ENCODE peak calls at places on chromosomes 16 and 17, in five cellular contexts. One of them, this sample, is unnamed.

GRCh38 chr17:9924735-9925191 is 19.7 kb upstream of the RCVRN start:
- DNase-seq in left ventricle myocardium inferior: peak; percentile 14
- DNase-seq in CD8-positive, alpha-beta T cell: no peak
- DNase-seq in pancreas: no peak
- DNase-seq in RWPE2: no peak
- DNase-seq in this sample: no peak

GRCh38 chr16:28126684-28127620 is 63.4 kb upstream of the GSG1L start:
- DNase-seq in left ventricle myocardium inferior: no peak
- DNase-seq in CD8-positive, alpha-beta T cell: no peak
- DNase-seq in pancreas: no peak
- DNase-seq in RWPE2: no peak
- DNase-seq in this sample: no peak

GRCh38 chr16:24580665-24581064 is 41.3 kb downstream of the RBBP6 start:
- DNase-seq in left ventricle myocardium inferior: no peak
- DNase-seq in CD8-positive, alpha-beta T cell: no peak
- DNase-seq in pancreas: no peak
- DNase-seq in RWPE2: no peak
- DNase-seq in this sample: no peak

GRCh38 chr16:10922328-10923145 is 19.7 kb downstream of the DEXI start:
- DNase-seq in left ventricle myocardium inferior: peak; percentile 86
- DNase-seq in CD8-positive, alpha-beta T cell: no peak
- DNase-seq in pancreas: no peak
- DNase-seq in RWPE2: no peak
- DNase-seq in this sample: peak; percentile 88

GRCh38 chr16:89049484-89050118 is 44.1 kb upstream of the ACSF3 start:
- DNase-seq in left ventricle myocardium inferior: peak; percentile 12
- DNase-seq in CD8-positive, alpha-beta T cell: no peak
- DNase-seq in pancreas: peak; percentile 56
- DNase-seq in RWPE2: no peak
- DNase-seq in this sample: no peak

GRCh38 chr17:75625813-75626486 is 7.3 kb upstream of the SMIM5 start:
- DNase-seq in left ventricle myocardium inferior: no peak
- DNase-seq in CD8-positive, alpha-beta T cell: no peak
- DNase-seq in pancreas: peak; percentile 63
- DNase-seq in RWPE2: no peak
- DNase-seq in this sample: no peak

GRCh38 chr16:85778873-85779272 is 20.5 kb downstream of the EMC8 start:
- DNase-seq in left ventricle myocardium inferior: no peak
- DNase-seq in CD8-positive, alpha-beta T cell: no peak
- DNase-seq in pancreas: no peak
- DNase-seq in RWPE2: no peak
- DNase-seq in this sample: no peak

GRCh38 chr17:68771867-68772515 is 170.8 kb upstream of the FAM20A start:
- DNase-seq in left ventricle myocardium inferior: no peak
- DNase-seq in CD8-positive, alpha-beta T cell: no peak
- DNase-seq in pancreas: no peak
- DNase-seq in RWPE2: no peak
- DNase-seq in this sample: no peak

GRCh38 chr17:19424934-19425868 is 14.2 kb downstream of the RNF112 start:
- DNase-seq in left ventricle myocardium inferior: no peak
- DNase-seq in CD8-positive, alpha-beta T cell: no peak
- DNase-seq in pancreas: no peak
- DNase-seq in RWPE2: no peak
- DNase-seq in this sample: no peak

GRCh38 chr17:72711531-72712310 is 380.8 kb downstream of the SLC39A11 start:
- DNase-seq in left ventricle myocardium inferior: no peak
- DNase-seq in CD8-positive, alpha-beta T cell: no peak
- DNase-seq in pancreas: no peak
- DNase-seq in RWPE2: no peak
- DNase-seq in this sample: no peak

GRCh38 chr16:21223787-21224186 is 9.7 kb upstream of the ANKS4B start:
- DNase-seq in left ventricle myocardium inferior: no peak
- DNase-seq in CD8-positive, alpha-beta T cell: no peak
- DNase-seq in pancreas: no peak
- DNase-seq in RWPE2: no peak
- DNase-seq in this sample: no peak

GRCh38 chr16:963913-964695 is 6.7 kb downstream of the LMF1 start:
- DNase-seq in left ventricle myocardium inferior: no peak
- DNase-seq in CD8-positive, alpha-beta T cell: no peak
- DNase-seq in pancreas: no peak
- DNase-seq in RWPE2: no peak
- DNase-seq in this sample: no peak

GRCh38 chr17:45908935-45909334 is 14.6 kb downstream of the MAPT start:
- DNase-seq in left ventricle myocardium inferior: no peak
- DNase-seq in CD8-positive, alpha-beta T cell: no peak
- DNase-seq in pancreas: no peak
- DNase-seq in RWPE2: no peak
- DNase-seq in this sample: peak; percentile 53

GRCh38 chr17:80063815-80064585 is 27.6 kb downstream of the CCDC40 start:
- DNase-seq in left ventricle myocardium inferior: no peak
- DNase-seq in CD8-positive, alpha-beta T cell: no peak
- DNase-seq in pancreas: peak; percentile 66
- DNase-seq in RWPE2: no peak
- DNase-seq in this sample: peak; percentile 91

GRCh38 chr16:3115561-3115960 is 3.2 kb downstream of the ZNF205 start:
- DNase-seq in left ventricle myocardium inferior: no peak
- DNase-seq in CD8-positive, alpha-beta T cell: no peak
- DNase-seq in pancreas: no peak
- DNase-seq in RWPE2: no peak
- DNase-seq in this sample: no peak

GRCh38 chr17:14737984-14738651 is 437.2 kb downstream of the HS3ST3B1 start:
- DNase-seq in left ventricle myocardium inferior: peak; percentile 24
- DNase-seq in CD8-positive, alpha-beta T cell: no peak
- DNase-seq in pancreas: peak; percentile 44
- DNase-seq in RWPE2: peak; percentile 97
- DNase-seq in this sample: peak; percentile 65

GRCh38 chr16:3961449-3961849 is 80.9 kb upstream of the CREBBP start:
- DNase-seq in left ventricle myocardium inferior: no peak
- DNase-seq in CD8-positive, alpha-beta T cell: no peak
- DNase-seq in pancreas: no peak
- DNase-seq in RWPE2: no peak
- DNase-seq in this sample: no peak

GRCh38 chr16:72124761-72125634 is 31.4 kb downstream of the DHX38 start:
- DNase-seq in left ventricle myocardium inferior: peak; percentile 66
- DNase-seq in CD8-positive, alpha-beta T cell: peak; percentile 28
- DNase-seq in pancreas: peak; percentile 83
- DNase-seq in RWPE2: no peak
- DNase-seq in this sample: peak; percentile 24

GRCh38 chr17:45234641-45235040 is 13.0 kb downstream of the FMNL1 start:
- DNase-seq in left ventricle myocardium inferior: no peak
- DNase-seq in CD8-positive, alpha-beta T cell: no peak
- DNase-seq in pancreas: no peak
- DNase-seq in RWPE2: peak; percentile 52
- DNase-seq in this sample: no peak

GRCh38 chr17:68458260-68459029 is 1.1 kb upstream of the WIPI1 start:
- DNase-seq in left ventricle myocardium inferior: no peak
- DNase-seq in CD8-positive, alpha-beta T cell: no peak
- DNase-seq in pancreas: no peak
- DNase-seq in RWPE2: no peak
- DNase-seq in this sample: no peak

GRCh38 chr16:426115-426905 is 861 bp downstream of the RAB11FIP3 start:
- DNase-seq in left ventricle myocardium inferior: no peak
- DNase-seq in CD8-positive, alpha-beta T cell: no peak
- DNase-seq in pancreas: peak; percentile 95
- DNase-seq in RWPE2: no peak
- DNase-seq in this sample: no peak

GRCh38 chr16:15521758-15522509 is 87.5 kb downstream of the BMERB1 start:
- DNase-seq in left ventricle myocardium inferior: peak; percentile 20
- DNase-seq in CD8-positive, alpha-beta T cell: no peak
- DNase-seq in pancreas: no peak
- DNase-seq in RWPE2: no peak
- DNase-seq in this sample: no peak

GRCh38 chr16:74760007-74760767 is 14.4 kb downstream of the FA2H start:
- DNase-seq in left ventricle myocardium inferior: no peak
- DNase-seq in CD8-positive, alpha-beta T cell: no peak
- DNase-seq in pancreas: no peak
- DNase-seq in RWPE2: no peak
- DNase-seq in this sample: no peak

GRCh38 chr16:74724820-74725549 is 24.3 kb upstream of the MLKL start:
- DNase-seq in left ventricle myocardium inferior: no peak
- DNase-seq in CD8-positive, alpha-beta T cell: no peak
- DNase-seq in pancreas: no peak
- DNase-seq in RWPE2: no peak
- DNase-seq in this sample: no peak

GRCh38 chr16:27311449-27311831 is 2.3 kb upstream of the IL4R start:
- DNase-seq in left ventricle myocardium inferior: no peak
- DNase-seq in CD8-positive, alpha-beta T cell: no peak
- DNase-seq in pancreas: no peak
- DNase-seq in RWPE2: no peak
- DNase-seq in this sample: no peak

GRCh38 chr17:66008680-66009079 is 183.3 kb downstream of the CEP112 start:
- DNase-seq in left ventricle myocardium inferior: no peak
- DNase-seq in CD8-positive, alpha-beta T cell: no peak
- DNase-seq in pancreas: no peak
- DNase-seq in RWPE2: no peak
- DNase-seq in this sample: no peak

GRCh38 chr17:40534431-40535189 is 30.7 kb downstream of the CCR7 start:
- DNase-seq in left ventricle myocardium inferior: no peak
- DNase-seq in CD8-positive, alpha-beta T cell: no peak
- DNase-seq in pancreas: no peak
- DNase-seq in RWPE2: no peak
- DNase-seq in this sample: no peak

GRCh38 chr16:3945751-3946603 is 65.5 kb upstream of the CREBBP start:
- DNase-seq in left ventricle myocardium inferior: no peak
- DNase-seq in CD8-positive, alpha-beta T cell: no peak
- DNase-seq in pancreas: no peak
- DNase-seq in RWPE2: peak; percentile 75
- DNase-seq in this sample: no peak

GRCh38 chr17:62781356-62781755 is 26.8 kb downstream of the MARCHF10 start:
- DNase-seq in left ventricle myocardium inferior: no peak
- DNase-seq in CD8-positive, alpha-beta T cell: no peak
- DNase-seq in pancreas: no peak
- DNase-seq in RWPE2: no peak
- DNase-seq in this sample: no peak

GRCh38 chr17:71149607-71150006 is 971.2 kb upstream of the SOX9 start:
- DNase-seq in left ventricle myocardium inferior: no peak
- DNase-seq in CD8-positive, alpha-beta T cell: no peak
- DNase-seq in pancreas: no peak
- DNase-seq in RWPE2: no peak
- DNase-seq in this sample: no peak

GRCh38 chr17:71142333-71142732 is 973.0 kb downstream of the KCNJ2 start:
- DNase-seq in left ventricle myocardium inferior: no peak
- DNase-seq in CD8-positive, alpha-beta T cell: no peak
- DNase-seq in pancreas: no peak
- DNase-seq in RWPE2: no peak
- DNase-seq in this sample: no peak

GRCh38 chr17:71147906-71148305 is 972.9 kb upstream of the SOX9 start:
- DNase-seq in left ventricle myocardium inferior: no peak
- DNase-seq in CD8-positive, alpha-beta T cell: no peak
- DNase-seq in pancreas: no peak
- DNase-seq in RWPE2: no peak
- DNase-seq in this sample: no peak

GRCh38 chr17:71145486-71145885 is 975.3 kb upstream of the SOX9 start:
- DNase-seq in left ventricle myocardium inferior: no peak
- DNase-seq in CD8-positive, alpha-beta T cell: no peak
- DNase-seq in pancreas: no peak
- DNase-seq in RWPE2: no peak
- DNase-seq in this sample: no peak
- H3K27ac ChIP-seq in left ventricle myocardium inferior: no peak overlapping the region
- H3K27ac ChIP-seq in CD8-positive, alpha-beta T cell: no peak overlapping the region
- H3K27ac ChIP-seq in pancreas: no peak overlapping the region
- H3K27ac ChIP-seq in RWPE2: no peak overlapping the region
- H3K27ac ChIP-seq in this sample: no peak overlapping the region

DNA sequence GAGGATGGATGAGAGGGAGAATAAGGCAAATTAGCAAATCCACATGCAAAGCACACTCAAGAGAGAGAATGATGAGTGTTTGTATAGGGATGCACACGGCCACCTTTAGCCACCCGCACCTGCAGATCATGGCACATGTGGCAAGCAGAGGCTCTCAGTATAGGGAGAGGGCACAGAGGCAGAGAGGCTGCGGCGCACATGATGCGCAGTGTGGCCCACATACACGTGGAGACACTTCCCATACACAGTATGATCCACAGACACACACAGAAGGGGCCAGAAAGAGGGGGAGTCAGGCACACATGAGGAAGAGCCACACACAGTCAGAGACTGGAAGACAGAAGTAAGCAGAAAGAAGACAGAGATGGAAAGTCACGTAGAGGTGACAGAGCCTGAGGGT is 6.5 kb upstream of the CHD3 start:
- DNase-seq in left ventricle myocardium inferior: no peak
- DNase-seq in CD8-positive, alpha-beta T cell: no peak
- DNase-seq in pancreas: no peak
- DNase-seq in RWPE2: no peak
- DNase-seq in this sample: no peak
- H3K4me1 ChIP-seq in left ventricle myocardium inferior: peaks cover 40% of the 10 kb centered on the region
- H3K4me1 ChIP-seq in CD8-positive, alpha-beta T cell: peaks cover 45% of the 10 kb centered on the region
- H3K4me1 ChIP-seq in pancreas: peaks cover 5% of the 10 kb centered on the region
- H3K4me1 ChIP-seq in RWPE2: peaks cover 10% of the 10 kb centered on the region
- H3K4me1 ChIP-seq in this sample: peaks cover 17% of the 10 kb centered on the region

GRCh38 chr17:48755346-48755745 is 26.8 kb upstream of the HOXB13 start:
- DNase-seq in left ventricle myocardium inferior: no peak
- DNase-seq in CD8-positive, alpha-beta T cell: no peak
- DNase-seq in pancreas: no peak
- DNase-seq in RWPE2: no peak
- DNase-seq in this sample: no peak
- TF ChIP-seq CTCF in left ventricle myocardium inferior: no peak
- TF ChIP-seq CTCF in CD8-positive, alpha-beta T cell: no peak
- TF ChIP-seq CTCF in pancreas: no peak
- TF ChIP-seq CTCF in RWPE2: no peak
- TF ChIP-seq CTCF in this sample: no peak

GRCh38 chr16:12317121-12317810 is 340.7 kb downstream of the SNX29 start:
- DNase-seq in left ventricle myocardium inferior: no peak
- DNase-seq in CD8-positive, alpha-beta T cell: no peak
- DNase-seq in pancreas: no peak
- DNase-seq in RWPE2: no peak
- DNase-seq in this sample: no peak
- H3K27ac ChIP-seq in left ventricle myocardium inferior: no peak overlapping the region
- H3K27ac ChIP-seq in CD8-positive, alpha-beta T cell: no peak overlapping the region
- H3K27ac ChIP-seq in pancreas: no peak overlapping the region
- H3K27ac ChIP-seq in RWPE2: peak overlapping the region; percentile 76
- H3K27ac ChIP-seq in this sample: no peak overlapping the region

GRCh38 chr16:58692450-58692849 is 7.9 kb upstream of the SLC38A7 start:
- DNase-seq in left ventricle myocardium inferior: no peak
- DNase-seq in CD8-positive, alpha-beta T cell: no peak
- DNase-seq in pancreas: no peak
- DNase-seq in RWPE2: no peak
- DNase-seq in this sample: no peak

DNA sequence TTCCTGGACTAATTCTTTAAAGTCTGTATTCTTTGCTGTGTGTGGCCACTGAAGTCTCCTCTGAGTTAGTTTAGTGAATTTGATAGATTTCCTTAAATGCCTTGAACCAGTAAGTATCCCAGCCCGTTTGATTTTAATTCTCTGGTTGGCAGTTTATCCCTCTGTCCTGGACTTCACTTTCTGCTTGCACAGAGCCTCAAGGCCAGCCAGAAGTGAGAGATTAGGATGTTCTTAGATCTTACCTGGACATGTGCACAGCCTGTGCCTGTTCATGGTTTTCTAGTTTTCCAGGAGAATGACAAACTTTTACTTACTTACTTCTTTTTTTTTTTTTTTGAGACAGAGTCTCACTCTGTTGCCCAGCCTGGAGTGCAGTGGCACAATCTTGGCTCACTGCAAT is 10.8 kb upstream of the SLC38A7 start:
- DNase-seq in left ventricle myocardium inferior: no peak
- DNase-seq in CD8-positive, alpha-beta T cell: no peak
- DNase-seq in pancreas: no peak
- DNase-seq in RWPE2: no peak
- DNase-seq in this sample: no peak
- H3K4me1 ChIP-seq in left ventricle myocardium inferior: no peaks in the 10 kb centered on the region
- H3K4me1 ChIP-seq in CD8-positive, alpha-beta T cell: no peaks in the 10 kb centered on the region
- H3K4me1 ChIP-seq in pancreas: no peaks in the 10 kb centered on the region
- H3K4me1 ChIP-seq in RWPE2: no peaks in the 10 kb centered on the region
- H3K4me1 ChIP-seq in this sample: no peaks in the 10 kb centered on the region

GRCh38 chr17:82320140-82320840 is 2.9 kb upstream of the CD7 start:
- DNase-seq in left ventricle myocardium inferior: no peak
- DNase-seq in CD8-positive, alpha-beta T cell: no peak
- DNase-seq in pancreas: peak; percentile 66
- DNase-seq in RWPE2: no peak
- DNase-seq in this sample: no peak
- TF ChIP-seq CTCF in left ventricle myocardium inferior: no peak
- TF ChIP-seq CTCF in CD8-positive, alpha-beta T cell: no peak
- TF ChIP-seq CTCF in pancreas: no peak
- TF ChIP-seq CTCF in RWPE2: no peak
- TF ChIP-seq CTCF in this sample: no peak